ENCODE peak calls at places on chromosomes 7 and 10, in seven cellular contexts. Z is choroid plexus epithelial cell, Q is neural crest cell, V is progenitor cell of endocrine pancreas, T is thoracic aorta, I is RWPE1, H is fibroblast of the aortic adventitia. M is an unnamed sample.

GRCh38 chr7:155951554-155952158 is 139.4 kb upstream of the SHH start:
- DNase-seq in T (no peak), Z (peak), Q (no peak), V (no peak), I (peak), H (peak), M (no peak)

GRCh38 chr10:74044419-74044818 is 46.5 kb downstream of the VCL start:
- DNase-seq in H (no peak), I (no peak), Q (no peak), T (no peak), V (no peak), Z (no peak), M (no peak)

GRCh38 chr7:120091807-120092206 is 181.2 kb upstream of the KCND2 start:
- DNase-seq in I (no peak), T (no peak), V (no peak), Z (no peak), H (no peak), Q (no peak), M (no peak)

GRCh38 chr10:84957427-84957826 is 629.0 kb downstream of the CCSER2 start:
- DNase-seq in V (no peak), H (no peak), I (no peak), T (no peak), Q (no peak), Z (no peak), M (no peak)

GRCh38 chr7:55060690-55061414 is 42.0 kb downstream of the EGFR start:
- DNase-seq in Q (no peak), I (no peak), H (peak), V (no peak), T (no peak), Z (peak), M (no peak)

GRCh38 chr7:158321936-158322615 is 265.5 kb downstream of the PTPRN2 start:
- DNase-seq in H (no peak), I (no peak), V (no peak), Z (no peak), Q (no peak), T (no peak), M (no peak)

GRCh38 chr10:114265392-114266053 is 26.5 kb downstream of the VWA2 start:
- DNase-seq in Q (no peak), Z (no peak), I (no peak), H (peak), V (no peak), T (no peak), M (no peak)

GRCh38 chr7:148410905-148411304 is 179.7 kb upstream of the C7orf33 start:
- DNase-seq in H (no peak), I (no peak), T (no peak), Z (no peak), V (no peak), Q (no peak), M (no peak)

GRCh38 chr10:11693376-11693775 is 48.8 kb upstream of the ECHDC3 start:
- DNase-seq in H (no peak), V (no peak), I (no peak), Z (no peak), Q (no peak), T (no peak), M (no peak)

GRCh38 chr7:100003711-100004661 is 11.4 kb upstream of the ZKSCAN1 start:
- DNase-seq in Q (no peak), Z (peak), H (no peak), V (peak), T (no peak), I (no peak), M (no peak)

GRCh38 chr10:104323721-104324686 is 14.3 kb downstream of the ITPRIP start:
- DNase-seq in Q (no peak), Z (no peak), V (no peak), H (no peak), I (no peak), T (no peak), M (no peak)

GRCh38 chr7:133718131-133718530 is 409.0 kb upstream of the LRGUK start:
- DNase-seq in V (no peak), I (no peak), T (no peak), Z (no peak), Q (no peak), H (no peak), M (no peak)

GRCh38 chr7:13235961-13236360 is 548.5 kb downstream of the ARL4A start:
- DNase-seq in V (no peak), Q (no peak), I (no peak), H (peak), Z (no peak), T (no peak), M (no peak)

GRCh38 chr10:31242902-31243301 is 76.1 kb upstream of the ZEB1 start:
- DNase-seq in Q (no peak), I (peak), V (no peak), T (no peak), H (peak), Z (peak), M (peak)

GRCh38 chr7:97845622-97846203 is 26.5 kb downstream of the ASNS start:
- DNase-seq in T (no peak), V (no peak), H (peak), Q (peak), Z (peak), I (peak), M (peak)

GRCh38 chr7:100583132-100584045 is 2.5 kb downstream of the LRCH4 start:
- DNase-seq in T (no peak), Q (no peak), Z (peak), I (no peak), H (peak), V (no peak), M (peak)

GRCh38 chr7:26381476-26382175 is 90.0 kb downstream of the SNX10 start:
- DNase-seq in I (no peak), T (no peak), Q (no peak), V (no peak), Z (no peak), H (no peak), M (no peak)

GRCh38 chr7:26390016-26390415 is 98.4 kb downstream of the SNX10 start:
- DNase-seq in V (no peak), H (no peak), Q (no peak), T (no peak), Z (no peak), I (no peak), M (no peak)

GRCh38 chr7:26379711-26380110 is 88.0 kb downstream of the SNX10 start:
- DNase-seq in Q (no peak), Z (no peak), V (no peak), H (no peak), T (no peak), I (no peak), M (no peak)

GRCh38 chr7:26388256-26388655 is 96.6 kb downstream of the SNX10 start:
- DNase-seq in I (no peak), V (no peak), Q (no peak), H (no peak), T (no peak), Z (no peak), M (no peak)

GRCh38 chr7:26385240-26385639 is 93.6 kb downstream of the SNX10 start:
- DNase-seq in I (no peak), Q (no peak), H (no peak), Z (no peak), T (no peak), V (no peak), M (no peak)
- TF ChIP-seq CTCF in I (no peak), Q (no peak), H (no peak), Z (no peak), T (no peak), V (no peak), M (no peak)

GRCh38 chr10:70430489-70431445 is 10.7 kb downstream of the NODAL start:
- DNase-seq in I (no peak), V (no peak), H (peak), Z (peak), T (peak), Q (no peak), M (no peak)
- TF ChIP-seq CTCF in I (no peak), V (peak), H (no peak), Z (peak), T (no peak), Q (no peak), M (no peak)

DNA sequence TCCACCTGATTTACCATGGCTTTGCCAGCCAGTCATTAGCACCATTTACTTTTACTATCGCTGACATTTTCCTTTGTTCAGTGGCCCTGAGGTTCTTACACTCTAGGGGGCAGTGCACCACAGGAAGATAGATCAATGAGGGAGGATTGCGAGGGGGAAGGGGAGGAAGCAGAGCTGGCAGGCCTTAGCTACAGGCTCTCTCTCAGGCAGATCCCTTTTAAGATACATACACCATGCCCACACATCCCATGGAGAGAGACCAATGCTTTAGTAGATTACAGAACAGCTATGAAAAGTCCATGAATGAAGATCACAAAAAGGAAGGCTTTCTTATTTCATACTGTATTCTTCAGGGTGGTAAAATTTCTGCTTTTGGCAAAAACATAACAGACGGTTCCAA is 47.4 kb downstream of the DENND11 start:
- DNase-seq in T (no peak), I (peak), V (peak), Q (peak), Z (peak), H (peak), M (peak)
- TF ChIP-seq CTCF in T (peak), I (peak), V (peak), Q (peak), Z (peak), H (peak), M (peak)

DNA sequence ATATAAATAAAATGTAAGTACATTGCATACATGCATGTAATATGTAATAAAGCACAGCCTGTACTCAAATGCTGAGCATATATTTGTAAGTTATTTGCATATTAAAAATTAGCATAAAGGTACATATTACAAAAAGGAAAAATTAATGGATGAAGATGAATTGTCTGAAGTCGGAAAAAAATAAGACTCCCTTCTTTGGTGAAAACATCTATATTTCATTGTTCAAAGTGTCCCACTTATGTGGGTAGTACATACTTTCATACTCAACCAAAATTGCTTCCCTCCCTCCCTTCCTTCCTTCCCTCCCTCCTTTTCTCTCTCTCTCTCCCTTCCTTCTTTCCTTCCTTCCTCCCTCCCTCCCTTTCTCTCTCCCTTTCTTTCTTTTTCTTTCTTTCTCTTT is 498.1 kb downstream of the MAGI2 start:
- DNase-seq in Z (no peak), H (no peak), V (no peak), T (no peak), I (no peak), Q (no peak), M (no peak)
- TF ChIP-seq CTCF in Z (no peak), H (no peak), V (no peak), T (no peak), I (no peak), Q (no peak), M (no peak)

DNA sequence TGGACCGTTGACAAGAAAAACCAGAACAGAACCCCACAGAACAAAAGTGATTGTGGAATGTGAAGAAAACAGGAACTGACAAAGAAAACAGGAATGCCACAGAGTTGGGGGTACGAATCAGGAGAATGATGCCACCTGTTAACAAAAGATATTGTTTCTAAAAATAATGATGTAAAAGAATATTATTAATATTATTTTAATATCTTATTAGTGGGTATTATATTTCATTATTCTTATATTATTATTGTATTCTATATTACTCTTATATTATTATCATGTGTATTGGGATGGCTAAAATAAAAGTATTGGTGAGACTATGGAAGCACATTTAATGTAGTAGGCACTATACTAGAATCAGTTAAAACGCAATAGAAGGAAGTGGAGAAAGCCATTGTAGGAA is 659.0 kb upstream of the PCDH15 start:
- DNase-seq in Q (no peak), H (no peak), Z (no peak), V (no peak), T (no peak), I (no peak), M (no peak)
- TF ChIP-seq CTCF in Q (no peak), H (no peak), Z (no peak), V (no peak), T (no peak), I (no peak), M (no peak)

GRCh38 chr10:35780970-35781642 is 139.0 kb upstream of the FZD8 start:
- DNase-seq in V (no peak), Z (peak), T (no peak), H (peak), I (no peak), Q (no peak), M (no peak)
- TF ChIP-seq CTCF in V (no peak), Z (peak), T (no peak), H (no peak), I (no peak), Q (no peak), M (no peak)